ENCODE peak calls at places on chromosomes 4 and X, in nine cellular contexts. R is NCI-H1417 treated with DMSO at 0.1 percent for 48 hours; J is GM06990; B is mesenchymal stem cell; S is GM18507; V is stimulated activated CD4-positive, alpha-beta T cell treated with anti-CD3 and anti-CD28 coated beads, TNF-alpha, amount 100 ng/mL, for 48 hours; K is DMS153; A is caudate nucleus; I is globus pallidus. O is an unnamed sample.

GRCh38 chr4:140691369-140691768 is 64.8 kb downstream of the TBC1D9 start:
- DNase-seq in I (no peak), J (no peak), B (peak; percentile 44), K (peak; percentile 59), S (no peak), R (no peak), A (no peak), V (no peak), O (no peak)

GRCh38 chr4:38320833-38321232 is 343.2 kb upstream of the KLF3 start:
- DNase-seq in K (no peak), V (no peak), S (no peak), J (no peak), B (no peak), A (no peak), R (no peak), I (no peak), O (no peak)

GRCh38 chr4:182042945-182043344 is 200.3 kb upstream of the TENM3 start:
- DNase-seq in A (no peak), S (no peak), K (no peak), V (no peak), J (no peak), I (no peak), B (no peak), R (no peak), O (no peak)

GRCh38 chrX:14779589-14779988 is 93.3 kb downstream of the FANCB start:
- DNase-seq in I (no peak), R (no peak), J (no peak), S (no peak), B (no peak), A (no peak), V (no peak), K (no peak), O (no peak)

GRCh38 chrX:139930923-139931645 is 1.8 kb downstream of the ATP11C start:
- DNase-seq in B (peak; percentile 31), S (no peak), V (no peak), J (peak; percentile 54), R (no peak), I (no peak), K (peak; percentile 13), A (no peak), O (no peak)

GRCh38 chrX:45765726-45766125 is 565.0 kb upstream of the DIPK2B start:
- DNase-seq in S (no peak), B (no peak), A (no peak), V (no peak), K (no peak), R (no peak), I (no peak), J (no peak), O (no peak)

GRCh38 chr4:71210831-71211230 is 128.0 kb upstream of the SLC4A4 start:
- DNase-seq in I (no peak), J (no peak), A (no peak), B (no peak), V (no peak), S (no peak), K (no peak), R (no peak), O (no peak)

GRCh38 chr4:151428346-151428745 is 19.4 kb downstream of the FHIP1A start:
- DNase-seq in I (no peak), S (no peak), K (no peak), A (no peak), J (no peak), R (no peak), V (no peak), B (no peak), O (no peak)

GRCh38 chrX:9456250-9457074 is 8.4 kb upstream of the TBL1X start:
- DNase-seq in I (no peak), V (no peak), S (no peak), A (no peak), K (no peak), J (no peak), B (no peak), R (no peak), O (no peak)

GRCh38 chr4:107243141-107243779 is 207.1 kb upstream of the DKK2 start:
- DNase-seq in I (no peak), B (no peak), R (no peak), K (peak; percentile 24), S (no peak), A (no peak), J (no peak), V (no peak), O (no peak)

GRCh38 chr4:61511716-61512488 is 311.8 kb downstream of the ADGRL3 start:
- DNase-seq in A (no peak), I (no peak), K (no peak), V (no peak), J (no peak), R (no peak), S (no peak), B (peak; percentile 65), O (no peak)

GRCh38 chr4:8850074-8850829 is 21.4 kb downstream of the HMX1 start:
- DNase-seq in K (no peak), I (no peak), B (no peak), R (no peak), S (no peak), V (no peak), J (no peak), A (no peak), O (no peak)

GRCh38 chr4:179804440-179804839 is 2362.2 kb upstream of the AGA start:
- DNase-seq in B (no peak), I (no peak), J (no peak), K (no peak), R (no peak), V (no peak), S (no peak), A (no peak), O (no peak)

GRCh38 chrX:65755786-65756185 is 88.3 kb downstream of the MSN start:
- DNase-seq in K (peak; percentile 34), B (no peak), I (no peak), J (no peak), R (no peak), S (no peak), A (no peak), V (no peak), O (no peak)

GRCh38 chrX:136318895-136319597 is 18.3 kb downstream of the ADGRG4 start:
- DNase-seq in K (no peak), V (no peak), A (no peak), S (no peak), I (no peak), J (no peak), R (no peak), B (no peak), O (no peak)

GRCh38 chr4:113209652-113210320 is 160.3 kb downstream of the ANK2 start:
- DNase-seq in B (peak; percentile 1), R (no peak), A (no peak), I (no peak), K (no peak), V (no peak), S (no peak), J (no peak), O (no peak)

GRCh38 chr4:92304636-92305035 is 870 bp downstream of the GRID2 start:
- DNase-seq in J (no peak), B (peak; percentile 5), K (no peak), I (peak; percentile 45), A (peak; percentile 61), V (no peak), S (no peak), R (no peak), O (peak; percentile 37)

GRCh38 chr4:84379881-84380618 is 119.0 kb downstream of the NKX6-1 start:
- DNase-seq in V (no peak), B (no peak), J (no peak), K (no peak), I (no peak), A (no peak), R (no peak), S (no peak), O (no peak)

GRCh38 chrX:114127411-114128025 is 456.4 kb upstream of the HTR2C start:
- DNase-seq in V (no peak), A (no peak), B (no peak), R (no peak), I (no peak), S (no peak), J (no peak), K (no peak), O (no peak)

GRCh38 chr4:1092983-1093361 is 20.4 kb downstream of the RNF212 start:
- DNase-seq in S (no peak), J (no peak), R (no peak), A (no peak), V (no peak), I (no peak), B (no peak), K (no peak), O (no peak)

O was measured in putamen.